ENCODE peak calls at places on chromosomes 1 and 21, in eight cellular contexts. Q, J, K, D, I, P, N and W are unnamed samples.

GRCh38 chr1:2636733-2637132 is 3.9 kb upstream of the MMEL1 start:
- DNase-seq in Q (no peak), J (peak), K (no peak), D (no peak), I (no peak), P (no peak), N (peak), W (no peak)

GRCh38 chr21:25375675-25376074 is 231.6 kb downstream of the MRPL39 start:
- DNase-seq in Q (no peak), J (no peak), K (peak), D (no peak), I (peak), P (peak), N (no peak), W (no peak)

GRCh38 chr1:247343801-247344200 is 12.1 kb upstream of the ZNF496 start:
- DNase-seq in Q (no peak), J (no peak), K (no peak), D (no peak), I (no peak), P (no peak), N (no peak), W (no peak)

GRCh38 chr1:192951961-192952460 is 107.1 kb downstream of the UCHL5 start:
- DNase-seq in Q (no peak), J (no peak), K (peak), D (peak), I (peak), P (peak), N (peak), W (peak)

GRCh38 chr1:243409284-243409683 is 153.4 kb downstream of the SDCCAG8 start:
- DNase-seq in Q (no peak), J (no peak), K (no peak), D (no peak), I (no peak), P (no peak), N (no peak), W (no peak)

GRCh38 chr1:115714572-115715141 is 53.9 kb downstream of the CASQ2 start:
- DNase-seq in Q (no peak), J (no peak), K (no peak), D (no peak), I (no peak), P (no peak), N (peak), W (no peak)

GRCh38 chr1:66503841-66504470 is 30.0 kb upstream of the SGIP1 start:
- DNase-seq in Q (no peak), J (no peak), K (peak), D (peak), I (peak), P (peak), N (peak), W (peak)

GRCh38 chr21:14143999-14144398 is 66.8 kb downstream of the LIPI start:
- DNase-seq in Q (no peak), J (no peak), K (no peak), D (no peak), I (no peak), P (no peak), N (no peak), W (no peak)

GRCh38 chr1:188499690-188500089 is 1670.9 kb downstream of the PLA2G4A start:
- DNase-seq in Q (no peak), J (no peak), K (peak), D (no peak), I (peak), P (no peak), N (peak), W (no peak)

GRCh38 chr1:92408825-92409224 is 77.9 kb downstream of the GFI1 start:
- DNase-seq in Q (no peak), J (no peak), K (peak), D (no peak), I (peak), P (no peak), N (no peak), W (no peak)

GRCh38 chr1:225657462-225657989 is 4.6 kb upstream of the ENAH start:
- DNase-seq in Q (no peak), J (no peak), K (peak), D (no peak), I (peak), P (peak), N (peak), W (no peak)

GRCh38 chr1:41640756-41641482 is 156.4 kb upstream of the EDN2 start:
- DNase-seq in Q (no peak), J (no peak), K (no peak), D (no peak), I (no peak), P (no peak), N (no peak), W (no peak)

GRCh38 chr1:119943216-119943615 is 46.9 kb upstream of the ADAM30 start:
- DNase-seq in Q (no peak), J (no peak), K (no peak), D (no peak), I (no peak), P (no peak), N (no peak), W (no peak)

GRCh38 chr21:43195131-43196021 is 26.6 kb downstream of the CRYAA start:
- DNase-seq in Q (peak), J (peak), K (peak), D (no peak), I (no peak), P (no peak), N (peak), W (no peak)

GRCh38 chr1:202661136-202661845 is 49.0 kb downstream of the SYT2 start:
- DNase-seq in Q (no peak), J (no peak), K (no peak), D (no peak), I (no peak), P (no peak), N (peak), W (no peak)

GRCh38 chr21:40595806-40596205 is 251.2 kb downstream of the DSCAM start:
- DNase-seq in Q (no peak), J (no peak), K (no peak), D (no peak), I (no peak), P (no peak), N (peak), W (no peak)

GRCh38 chr1:115717541-115717940 is 51.0 kb downstream of the CASQ2 start:
- DNase-seq in Q (no peak), J (no peak), K (peak), D (peak), I (peak), P (peak), N (peak), W (peak)

GRCh38 chr1:22839806-22840205 is 129.2 kb downstream of the EPHB2 start:
- DNase-seq in Q (no peak), J (no peak), K (no peak), D (no peak), I (no peak), P (no peak), N (no peak), W (no peak)

GRCh38 chr1:203888807-203889251 is 27.4 kb downstream of the SNRPE start:
- DNase-seq in Q (no peak), J (no peak), K (peak), D (no peak), I (peak), P (peak), N (peak), W (no peak)

GRCh38 chr1:154615411-154615810 is 7.4 kb upstream of the ADAR start:
- DNase-seq in Q (no peak), J (no peak), K (no peak), D (no peak), I (no peak), P (no peak), N (no peak), W (no peak)

GRCh38 chr1:18157352-18157751 is 49.8 kb downstream of the IGSF21 start:
- DNase-seq in Q (no peak), J (no peak), K (no peak), D (no peak), I (no peak), P (no peak), N (no peak), W (no peak)

GRCh38 chr1:202217516-202217915 is 23.9 kb downstream of the LGR6 start:
- DNase-seq in Q (no peak), J (no peak), K (no peak), D (no peak), I (no peak), P (no peak), N (no peak), W (no peak)

GRCh38 chr1:206834711-206835110 is 30.7 kb upstream of the IL20 start:
- DNase-seq in Q (no peak), J (no peak), K (no peak), D (no peak), I (no peak), P (no peak), N (peak), W (no peak)

GRCh38 chr1:79052829-79053449 is 46.4 kb upstream of the ADGRL4 start:
- DNase-seq in Q (no peak), J (no peak), K (no peak), D (peak), I (no peak), P (no peak), N (no peak), W (peak)

GRCh38 chr1:200279810-200280411 is 129.9 kb downstream of the ZNF281 start:
- DNase-seq in Q (no peak), J (no peak), K (peak), D (peak), I (peak), P (peak), N (peak), W (peak)

GRCh38 chr1:159938221-159938852 is 7.1 kb downstream of the IGSF9 start:
- DNase-seq in Q (no peak), J (no peak), K (no peak), D (no peak), I (no peak), P (no peak), N (peak), W (peak)

GRCh38 chr1:117842408-117843170 is 86.8 kb downstream of the GDAP2 start:
- DNase-seq in Q (peak), J (no peak), K (peak), D (no peak), I (no peak), P (no peak), N (no peak), W (no peak)

GRCh38 chr1:238005116-238005515 is 114.4 kb upstream of the ZP4 start:
- DNase-seq in Q (no peak), J (no peak), K (no peak), D (no peak), I (no peak), P (no peak), N (no peak), W (no peak)

GRCh38 chr1:155729031-155729898 is 40.4 kb downstream of the DAP3 start:
- DNase-seq in Q (no peak), J (peak), K (peak), D (peak), I (peak), P (peak), N (peak), W (peak)

GRCh38 chr1:16158993-16159831 is 3.3 kb upstream of the EPHA2 start:
- DNase-seq in Q (no peak), J (no peak), K (no peak), D (no peak), I (no peak), P (no peak), N (peak), W (no peak)

GRCh38 chr1:78996791-78997190 is 9.7 kb downstream of the ADGRL4 start:
- DNase-seq in Q (no peak), J (no peak), K (no peak), D (no peak), I (no peak), P (no peak), N (peak), W (no peak)

GRCh38 chr1:17198476-17199258 is 6.3 kb upstream of the PADI1 start:
- DNase-seq in Q (peak), J (peak), K (no peak), D (no peak), I (peak), P (no peak), N (no peak), W (no peak)

GRCh38 chr1:79010589-79010988 is 4.1 kb upstream of the ADGRL4 start:
- DNase-seq in Q (no peak), J (no peak), K (no peak), D (no peak), I (no peak), P (no peak), N (no peak), W (no peak)

GRCh38 chr1:247401310-247402098 is 14.5 kb upstream of the NLRP3 start:
- DNase-seq in Q (no peak), J (no peak), K (no peak), D (no peak), I (no peak), P (no peak), N (no peak), W (no peak)

GRCh38 chr1:92736395-92736794 is 48.5 kb downstream of the EVI5 start:
- DNase-seq in Q (no peak), J (no peak), K (no peak), D (no peak), I (no peak), P (no peak), N (peak), W (no peak)

GRCh38 chr1:185159966-185160365 is 3.0 kb downstream of the SWT1 start:
- DNase-seq in Q (no peak), J (no peak), K (no peak), D (no peak), I (peak), P (no peak), N (peak), W (no peak)

GRCh38 chr1:117930173-117930447 is 571 bp downstream of the WDR3 start:
- DNase-seq in Q (no peak), J (no peak), K (no peak), D (peak), I (peak), P (no peak), N (no peak), W (no peak)

GRCh38 chr1:155002479-155003226 is at the start of gene ZBTB7B:
- DNase-seq in Q (no peak), J (no peak), K (no peak), D (peak), I (no peak), P (no peak), N (peak), W (peak)

DNA sequence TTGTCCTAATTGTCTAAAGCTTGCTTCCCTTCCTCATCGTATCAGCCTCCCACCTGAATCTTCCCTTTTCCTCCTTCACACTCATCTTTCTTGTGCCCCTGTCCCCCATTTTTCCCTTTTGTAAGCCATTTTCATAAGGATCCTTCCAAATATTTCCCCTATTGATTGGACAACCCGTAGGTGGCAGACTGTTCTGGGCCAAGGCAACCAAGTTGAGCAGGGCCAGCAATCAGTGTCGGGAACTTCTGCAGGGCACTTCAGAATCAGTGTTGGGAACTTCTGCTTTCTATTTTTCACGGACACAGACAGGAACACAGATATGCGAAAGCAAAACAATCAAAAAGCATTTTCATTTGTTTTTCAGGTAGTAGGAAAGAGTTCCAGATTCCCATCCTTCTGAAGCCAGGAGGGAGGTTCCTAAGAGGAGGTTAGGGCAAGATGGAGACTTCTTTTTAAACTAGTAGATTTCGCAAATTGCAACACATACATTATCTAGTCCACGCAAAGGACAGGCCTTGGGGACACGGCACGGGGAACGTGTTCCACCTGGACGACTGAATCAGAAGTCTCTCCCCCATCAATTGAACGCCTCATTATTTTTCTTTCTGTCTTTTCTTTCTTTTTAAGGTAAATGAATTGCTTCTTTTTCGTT is 691 bp upstream of the MPZL1 start:
- DNase-seq in Q (no peak), J (no peak), K (peak), D (peak), I (peak), P (peak), N (peak), W (peak)
- TF ChIP-seq CTCF in Q (no peak), J (peak), K (peak), D (no peak), I (no peak), P (peak), N (peak), W (peak)

GRCh38 chr1:182601926-182602325 is 2.3 kb downstream of the RGS16 start:
- DNase-seq in Q (no peak), J (no peak), K (no peak), D (no peak), I (no peak), P (no peak), N (no peak), W (no peak)
- TF ChIP-seq CTCF in Q (no peak), J (no peak), K (no peak), D (no peak), I (no peak), P (no peak), N (no peak), W (no peak)

DNA sequence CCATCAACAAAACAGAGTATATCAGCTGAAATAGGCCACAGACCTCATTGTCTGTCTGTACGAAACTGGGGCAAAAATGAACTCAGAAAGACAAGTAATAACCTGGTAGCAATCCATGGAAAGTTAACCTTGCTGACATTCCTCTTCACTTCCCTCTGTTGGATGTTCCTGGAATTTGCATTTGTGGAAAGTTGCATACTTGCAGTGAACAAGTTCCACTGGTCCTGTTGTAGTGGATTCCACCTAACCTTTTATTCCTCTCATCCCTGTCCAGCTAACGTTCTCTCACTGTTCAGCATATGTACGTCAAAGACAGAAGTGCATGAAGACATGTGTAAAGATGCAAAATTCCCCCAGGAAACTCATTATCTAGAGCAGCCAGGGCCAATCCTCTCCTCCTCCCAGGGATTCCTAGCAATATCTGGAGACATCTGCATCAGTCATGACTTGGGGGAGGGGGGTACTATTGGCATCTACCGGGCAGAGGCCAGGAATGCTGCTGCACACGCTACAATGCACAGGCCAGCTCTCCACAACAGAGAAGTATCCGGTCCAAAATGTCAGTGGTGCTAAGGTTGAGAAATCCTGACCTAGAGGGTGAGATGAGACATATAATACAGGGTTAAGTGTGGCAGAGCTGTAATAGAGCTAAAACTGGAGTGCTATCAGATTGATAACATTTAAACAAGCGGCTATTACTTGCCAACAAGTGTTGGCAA is 8.2 kb downstream of the LPAR3 start:
- DNase-seq in Q (no peak), J (no peak), K (no peak), D (no peak), I (no peak), P (peak), N (peak), W (no peak)
- TF ChIP-seq CTCF in Q (no peak), J (no peak), K (no peak), D (no peak), I (no peak), P (no peak), N (peak), W (no peak)

DNA sequence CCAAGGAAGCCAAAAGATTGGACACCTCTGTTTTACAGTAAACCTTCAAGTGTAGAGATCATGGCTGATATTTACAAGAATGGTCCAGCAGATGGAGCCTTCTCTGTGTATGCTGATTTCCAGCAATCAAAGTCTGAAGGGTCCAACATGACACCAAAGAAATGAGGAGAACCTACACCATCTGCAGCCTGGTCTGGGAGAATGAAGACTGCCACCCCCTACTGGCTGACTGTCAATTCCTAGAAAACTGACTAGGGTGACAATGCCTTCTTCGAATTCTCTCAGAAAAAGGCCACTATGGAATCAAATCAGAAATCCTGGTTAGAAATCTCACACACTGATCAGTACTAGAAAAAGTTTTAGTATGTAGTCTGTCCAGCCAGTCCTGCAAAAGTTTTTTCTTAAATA is 83.3 kb downstream of the CDC42BPA start:
- DNase-seq in Q (no peak), J (no peak), K (peak), D (peak), I (peak), P (peak), N (peak), W (peak)
- TF ChIP-seq CTCF in Q (peak), J (peak), K (peak), D (peak), I (peak), P (peak), N (peak), W (peak)

DNA sequence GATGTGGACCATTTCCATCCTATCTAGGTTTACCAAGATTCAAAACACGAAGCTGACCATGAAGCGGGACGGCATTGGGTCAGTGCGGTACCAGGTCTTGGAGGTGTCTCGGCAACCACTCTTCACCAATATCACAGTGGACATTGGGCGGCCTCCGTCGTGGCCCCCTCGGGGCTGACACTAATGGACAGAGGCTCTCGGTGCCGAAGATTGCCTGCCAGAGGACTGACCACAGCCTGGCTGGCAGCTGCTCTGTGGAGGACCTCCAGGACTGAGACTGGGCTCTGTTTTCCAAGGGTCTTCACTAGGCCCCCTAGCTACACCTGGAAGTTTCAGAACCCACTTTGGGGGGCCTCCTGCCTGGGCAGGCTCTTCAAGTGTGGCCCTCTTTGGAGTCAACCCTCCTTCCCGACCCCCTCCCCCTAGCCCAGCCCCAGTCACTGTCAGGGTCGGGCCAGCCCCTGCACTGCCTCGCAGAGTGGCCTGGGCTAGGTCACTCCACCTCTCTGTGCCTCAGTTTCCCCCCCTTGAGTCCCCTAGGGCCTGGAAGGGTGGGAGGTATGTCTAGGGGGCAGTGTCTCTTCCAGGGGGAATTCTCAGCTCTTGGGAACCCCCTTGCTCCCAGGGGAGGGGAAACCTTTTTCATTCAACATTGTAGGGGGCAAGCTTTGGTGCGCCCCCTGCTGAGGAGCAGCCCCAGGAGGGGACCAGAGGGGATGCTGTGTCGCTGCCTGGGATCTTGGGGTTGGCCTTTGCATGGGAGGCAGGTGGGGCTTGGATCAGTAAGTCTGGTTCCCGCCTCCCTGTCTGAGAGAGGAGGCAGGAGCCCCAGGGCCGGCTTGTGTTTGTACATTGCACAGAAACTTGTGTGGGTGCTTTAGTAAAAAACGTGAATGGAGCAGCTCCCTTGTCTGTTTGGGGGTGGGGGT is 864 bp upstream of the CCDC24 start:
- DNase-seq in Q (no peak), J (no peak), K (no peak), D (no peak), I (no peak), P (no peak), N (peak), W (no peak)
- TF ChIP-seq CTCF in Q (no peak), J (no peak), K (peak), D (no peak), I (no peak), P (no peak), N (no peak), W (peak)

GRCh38 chr1:94227624-94228023 is 9.8 kb downstream of the ARHGAP29 start:
- DNase-seq in Q (no peak), J (no peak), K (no peak), D (no peak), I (no peak), P (no peak), N (no peak), W (no peak)
- TF ChIP-seq CTCF in Q (no peak), J (no peak), K (no peak), D (no peak), I (no peak), P (no peak), N (no peak), W (no peak)